ENCODE peak calls at places on chromosome 22, in four cellular contexts. M is renal cortical epithelial cell, R is germinal center, T is posterior cingulate gyrus. C is an unnamed sample.

GRCh38 chr22:19596680-19597398 is 72.6 kb upstream of the CLDN5 start:
- DNase-seq in M (no peak), R (peak; percentile 78), T (no peak), C (no peak)

GRCh38 chr22:26445577-26446275 is 16.7 kb downstream of the ASPHD2 start:
- DNase-seq in T (no peak), R (no peak), M (no peak), C (no peak)

GRCh38 chr22:43747877-43748276 is 64.2 kb downstream of the EFCAB6 start:
- DNase-seq in T (no peak), M (no peak), R (no peak), C (no peak)

GRCh38 chr22:39173787-39174497 is 21.5 kb upstream of the CBX7 start:
- DNase-seq in T (no peak), R (no peak), M (no peak), C (no peak)

GRCh38 chr22:47606426-47606825 is 844.0 kb downstream of the TBC1D22A start:
- DNase-seq in T (no peak), R (no peak), M (no peak), C (no peak)

GRCh38 chr22:47174096-47174495 is 411.6 kb downstream of the TBC1D22A start:
- DNase-seq in M (no peak), T (peak; percentile 3), R (no peak), C (no peak)

GRCh38 chr22:41664490-41664889 is 24.2 kb downstream of the SNU13 start:
- DNase-seq in T (no peak), R (no peak), M (no peak), C (no peak)

GRCh38 chr22:33111491-33111890 is 53.3 kb upstream of the SYN3 start:
- DNase-seq in M (no peak), R (no peak), T (no peak), C (no peak)

GRCh38 chr22:37157516-37158289 is 8.0 kb upstream of the IL2RB start:
- DNase-seq in T (no peak), M (peak; percentile 33), R (no peak), C (no peak)

GRCh38 chr22:48929276-48929790 is 898.3 kb downstream of the BRD1 start:
- DNase-seq in M (no peak), R (no peak), T (no peak), C (no peak)

GRCh38 chr22:42991010-42991651 is 23.8 kb downstream of the PACSIN2 start:
- DNase-seq in R (no peak), M (peak; percentile 86), T (no peak), C (no peak)

GRCh38 chr22:32701021-32701420 is 100.5 kb upstream of the TIMP3 start:
- DNase-seq in M (peak; percentile 36), R (no peak), T (no peak), C (no peak)

GRCh38 chr22:31243339-31244043 is 31.4 kb downstream of the LIMK2 start:
- DNase-seq in T (no peak), R (no peak), M (peak; percentile 87), C (no peak)

GRCh38 chr22:27115816-27116256 is 458.4 kb downstream of the MIAT start:
- DNase-seq in M (peak; percentile 76), T (no peak), R (no peak), C (no peak)

GRCh38 chr22:31876156-31877035 is 67.9 kb upstream of the YWHAH start:
- DNase-seq in T (no peak), M (no peak), R (no peak), C (no peak)

GRCh38 chr22:33823552-33823951 is 96.7 kb downstream of the LARGE1 start:
- DNase-seq in R (no peak), M (no peak), T (no peak), C (peak; percentile 7)

GRCh38 chr22:46090631-46091201 is 59.6 kb upstream of the PPARA start:
- DNase-seq in T (no peak), M (no peak), R (no peak), C (no peak)

GRCh38 chr22:19806213-19807160 is 45.9 kb downstream of the TBX1 start:
- DNase-seq in M (peak; percentile 37), R (no peak), T (no peak), C (no peak)

GRCh38 chr22:18954333-18954732 is 18.2 kb upstream of the PRODH start:
- DNase-seq in R (peak; percentile 74), T (peak; percentile 73), M (peak; percentile 2), C (peak; percentile 74)

GRCh38 chr22:24068717-24069116 is 57.6 kb downstream of the CABIN1 start:
- DNase-seq in T (no peak), R (no peak), M (no peak), C (no peak)

GRCh38 chr22:18991138-18991432 is 55.0 kb upstream of the PRODH start:
- DNase-seq in M (no peak), R (no peak), T (no peak), C (no peak)

GRCh38 chr22:39388261-39389011 is 11.1 kb upstream of the TAB1 start:
- DNase-seq in T (peak; percentile 56), R (peak; percentile 82), M (peak; percentile 57), C (peak; percentile 66)

GRCh38 chr22:43948836-43949235 is 6.4 kb upstream of the SAMM50 start:
- DNase-seq in R (no peak), T (no peak), M (no peak), C (no peak)

GRCh38 chr22:46149998-46150549 is at the start of gene PPARA:
- DNase-seq in T (peak; percentile 97), R (peak; percentile 98), M (no peak), C (peak; percentile 100)

GRCh38 chr22:36374603-36375024 is 13.2 kb downstream of the MYH9 start:
- DNase-seq in M (peak; percentile 95), T (no peak), R (no peak), C (no peak)

GRCh38 chr22:24069721-24070120 is 58.6 kb downstream of the CABIN1 start:
- DNase-seq in R (peak; percentile 62), T (no peak), M (no peak), C (no peak)

GRCh38 chr22:38327805-38328204 is 10.6 kb upstream of the CSNK1E start:
- DNase-seq in M (peak; percentile 75), R (no peak), T (no peak), C (no peak)

C was measured in frontal cortex.